ENCODE peak calls at places on chromosomes 4 and X, in six cellular contexts. W is A549, U is NB4, X is K562, E is endothelial cell of umbilical vein, F is GM12878. K is an unnamed sample.

GRCh38 chrX:39133971-39134370 is 332.7 kb downstream of the MID1IP1 start:
- DNase-seq in W (no peak), U (peak), X (peak), E (no peak), F (no peak), K (no peak)

GRCh38 chr4:160825644-160826338 is 1338.0 kb downstream of the FSTL5 start:
- DNase-seq in W (no peak), U (no peak), X (no peak), E (no peak), F (no peak), K (no peak)

GRCh38 chr4:143700420-143701352 is at the start of gene FREM3:
- DNase-seq in W (no peak), U (no peak), X (no peak), E (no peak), F (no peak), K (no peak)

GRCh38 chrX:120282697-120283096 is 28.6 kb downstream of the TMEM255A start:
- DNase-seq in W (no peak), U (no peak), X (no peak), E (no peak), F (no peak), K (no peak)

GRCh38 chrX:130120321-130120731 is 10.0 kb upstream of the ELF4 start:
- DNase-seq in W (no peak), U (peak), X (no peak), E (peak), F (no peak), K (no peak)

GRCh38 chr4:159484049-159484448 is 381.2 kb downstream of the RAPGEF2 start:
- DNase-seq in W (no peak), U (no peak), X (no peak), E (no peak), F (no peak), K (no peak)

GRCh38 chr4:74125072-74125471 is 26.1 kb upstream of the CXCL2 start:
- DNase-seq in W (no peak), U (no peak), X (no peak), E (no peak), F (no peak), K (no peak)

GRCh38 chrX:129842510-129843208 is 1.0 kb downstream of the ZDHHC9 start:
- DNase-seq in W (no peak), U (no peak), X (no peak), E (peak), F (no peak), K (peak)

GRCh38 chr4:48546336-48546735 is 56.3 kb downstream of the ZAR1 start:
- DNase-seq in W (no peak), U (peak), X (peak), E (peak), F (peak), K (peak)

GRCh38 chr4:86043755-86044592 is 315.9 kb downstream of the MAPK10 start:
- DNase-seq in W (peak), U (peak), X (peak), E (peak), F (no peak), K (peak)

GRCh38 chrX:20244936-20245335 is 21.8 kb downstream of the RPS6KA3 start:
- DNase-seq in W (no peak), U (no peak), X (no peak), E (no peak), F (no peak), K (no peak)

GRCh38 chr4:73508651-73509050 is 27.1 kb downstream of the AFM start:
- DNase-seq in W (no peak), U (no peak), X (no peak), E (no peak), F (no peak), K (no peak)

GRCh38 chr4:4671774-4672349 is 130.0 kb upstream of the STX18 start:
- DNase-seq in W (no peak), U (no peak), X (no peak), E (no peak), F (no peak), K (no peak)

GRCh38 chr4:119237201-119237600 is 24.7 kb downstream of the USP53 start:
- DNase-seq in W (no peak), U (no peak), X (no peak), E (no peak), F (no peak), K (no peak)

GRCh38 chr4:61872983-61873382 is 672.9 kb downstream of the ADGRL3 start:
- DNase-seq in W (no peak), U (no peak), X (no peak), E (no peak), F (no peak), K (no peak)

GRCh38 chrX:13489451-13489850 is 80.0 kb upstream of the EGFL6 start:
- DNase-seq in W (no peak), U (no peak), X (no peak), E (peak), F (no peak), K (no peak)

GRCh38 chrX:39705299-39705698 is 392.5 kb downstream of the BCOR start:
- DNase-seq in W (peak), U (peak), X (no peak), E (peak), F (no peak), K (no peak)

GRCh38 chr4:55347610-55348228 is 1.7 kb downstream of the SRD5A3 start:
- DNase-seq in W (no peak), U (peak), X (peak), E (no peak), F (no peak), K (no peak)

GRCh38 chrX:141405878-141406492 is 163.7 kb upstream of the SPANXC start:
- DNase-seq in W (peak), U (no peak), X (no peak), E (no peak), F (no peak), K (no peak)

GRCh38 chr4:71487324-71487677 is 148.5 kb downstream of the SLC4A4 start:
- DNase-seq in W (no peak), U (no peak), X (no peak), E (no peak), F (no peak), K (no peak)
- TF ChIP-seq MYC in W (no peak), U (no peak), X (no peak), E (no peak), F (no peak), K (no peak)

DNA sequence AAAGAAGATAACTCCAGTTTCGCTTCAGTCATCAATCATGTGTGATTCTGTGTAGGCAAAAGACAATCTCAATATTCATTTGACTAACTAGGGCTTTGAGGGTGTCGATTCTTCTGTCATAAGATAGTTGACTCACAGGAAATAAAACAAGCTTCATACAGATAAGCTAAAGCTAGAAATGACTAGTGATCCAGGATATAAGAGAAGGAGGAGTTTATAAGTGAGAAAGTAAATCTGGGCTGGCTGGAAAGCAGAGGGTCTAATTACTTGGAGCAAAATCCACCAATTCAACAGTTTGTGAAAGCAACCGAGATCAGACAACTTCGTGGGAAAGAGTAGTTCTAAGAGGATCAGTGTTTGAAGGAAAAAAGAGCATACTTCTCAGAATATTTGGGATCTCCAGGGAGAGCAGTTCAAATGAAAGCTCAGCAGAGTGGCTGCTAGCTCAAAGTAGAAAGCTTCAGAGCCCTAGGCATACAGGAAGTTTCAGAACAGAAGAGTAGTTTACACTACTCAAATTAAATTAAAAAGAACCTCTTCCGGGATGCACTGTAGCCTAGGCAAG is 429.3 kb downstream of the INPP4B start:
- DNase-seq in W (no peak), U (no peak), X (no peak), E (peak), F (no peak), K (no peak)
- TF ChIP-seq MYC in W (no peak), U (no peak), X (no peak), E (no peak), F (no peak), K (no peak)

DNA sequence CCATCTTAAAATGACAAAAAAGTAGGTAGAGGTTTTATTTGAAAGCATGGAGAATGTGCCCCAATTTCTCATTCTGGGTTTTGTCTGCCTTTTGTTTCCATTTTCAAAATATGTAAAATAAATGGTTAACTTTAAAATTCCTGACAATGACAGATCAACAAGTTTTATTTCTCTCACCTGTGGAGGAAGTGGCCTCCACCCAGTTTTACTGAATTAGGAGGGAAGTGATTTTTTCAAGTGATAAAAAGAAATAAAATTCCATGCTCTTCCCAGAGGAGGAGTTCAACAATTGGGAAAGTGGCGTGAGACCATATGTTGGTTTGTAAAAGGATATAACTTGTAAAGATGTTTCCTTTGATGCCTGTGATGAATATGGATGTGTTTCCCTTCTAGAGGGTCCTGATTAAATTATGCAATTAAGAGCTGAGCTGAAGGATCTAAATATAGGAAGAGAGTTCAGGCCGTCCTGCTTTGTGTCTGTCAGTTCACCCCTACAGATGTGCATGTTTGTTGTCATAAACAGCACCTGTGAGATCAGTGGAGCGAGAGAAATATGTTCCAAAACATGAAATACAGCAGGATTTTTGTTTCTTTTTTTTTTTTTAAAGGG is 19.5 kb downstream of the SMAD1 start:
- DNase-seq in W (no peak), U (no peak), X (no peak), E (peak), F (no peak), K (no peak)
- TF ChIP-seq MYC in W (no peak), U (no peak), X (no peak), E (no peak), F (no peak), K (no peak)

GRCh38 chr4:174215055-174215454 is 68.4 kb downstream of the FBXO8 start:
- DNase-seq in W (no peak), U (no peak), X (no peak), E (no peak), F (no peak), K (no peak)

GRCh38 chr4:174216935-174217272 is 66.6 kb downstream of the FBXO8 start:
- DNase-seq in W (no peak), U (no peak), X (no peak), E (no peak), F (no peak), K (no peak)

GRCh38 chr4:174215936-174216699 is 67.3 kb downstream of the FBXO8 start:
- DNase-seq in W (no peak), U (no peak), X (no peak), E (no peak), F (no peak), K (no peak)

GRCh38 chr4:174217273-174218126 is 66.0 kb downstream of the FBXO8 start:
- DNase-seq in W (no peak), U (peak), X (no peak), E (no peak), F (no peak), K (no peak)

GRCh38 chr4:174218127-174218790 is 65.2 kb downstream of the FBXO8 start:
- DNase-seq in W (no peak), U (no peak), X (no peak), E (no peak), F (no peak), K (no peak)
- TF ChIP-seq MYC in W (no peak), U (no peak), X (no peak), E (no peak), F (no peak), K (no peak)

GRCh38 chr4:99815597-99816011 is 1.0 kb upstream of the DAPP1 start:
- DNase-seq in W (no peak), U (no peak), X (no peak), E (no peak), F (no peak), K (peak)
- TF ChIP-seq MYC in W (no peak), U (no peak), X (no peak), E (no peak), F (no peak), K (no peak)

GRCh38 chrX:111519215-111519614 is 7.8 kb downstream of the SERTM2 start:
- DNase-seq in W (no peak), U (peak), X (no peak), E (no peak), F (no peak), K (no peak)
- TF ChIP-seq MYC in W (no peak), U (no peak), X (no peak), E (no peak), F (no peak), K (no peak)